ENCODE peak calls at places on chromosomes 16 and 17, in four cellular contexts. K is CD14-positive monocyte; F is CD8-positive, alpha-beta T cell; W is brain microvascular endothelial cell. I is an unnamed sample.

GRCh38 chr17:4541041-4541327 is 14.2 kb downstream of the MYBBP1A start:
- DNase-seq in K (peak), F (no peak), W (no peak), I (no peak)

GRCh38 chr16:84785843-84786538 is 33.8 kb upstream of the CRISPLD2 start:
- DNase-seq in K (no peak), F (no peak), W (peak), I (peak)

GRCh38 chr17:51430581-51430980 is 170.2 kb downstream of the UTP18 start:
- DNase-seq in K (no peak), F (no peak), W (no peak), I (no peak)

GRCh38 chr17:56754523-56755208 is 79.1 kb downstream of the C17orf67 start:
- DNase-seq in K (no peak), F (no peak), W (peak), I (no peak)

GRCh38 chr16:68426355-68426652 is 22.0 kb downstream of the SMPD3 start:
- DNase-seq in K (no peak), F (no peak), W (no peak), I (peak)

GRCh38 chr16:24013733-24014645 is 178.2 kb downstream of the PRKCB start:
- DNase-seq in K (peak), F (peak), W (no peak), I (no peak)

GRCh38 chr16:65012357-65012756 is 109.5 kb downstream of the CDH11 start:
- DNase-seq in K (no peak), F (no peak), W (peak), I (no peak)

GRCh38 chr16:31700200-31700529 is 172.5 kb downstream of the AHSP start:
- DNase-seq in K (no peak), F (no peak), W (no peak), I (no peak)

GRCh38 chr16:12025926-12026325 is 49.4 kb downstream of the SNX29 start:
- DNase-seq in K (no peak), F (no peak), W (no peak), I (no peak)

GRCh38 chr17:51733166-51733565 is 425.3 kb downstream of the CA10 start:
- DNase-seq in K (no peak), F (no peak), W (no peak), I (no peak)

GRCh38 chr17:44187131-44187899 is 543 bp downstream of the TMUB2 start:
- DNase-seq in K (peak), F (no peak), W (no peak), I (no peak)

GRCh38 chr17:19614900-19615299 is 33.7 kb upstream of the ALDH3A2 start:
- DNase-seq in K (no peak), F (no peak), W (no peak), I (no peak)
- TF ChIP-seq CTCF in K (no peak), F (no peak), W (peak), I (no peak)

GRCh38 chr16:49920397-49920796 is 64.5 kb upstream of the ZNF423 start:
- DNase-seq in K (no peak), F (no peak), W (no peak), I (no peak)

GRCh38 chr16:49923411-49923810 is 67.5 kb upstream of the ZNF423 start:
- DNase-seq in K (no peak), F (no peak), W (no peak), I (no peak)

GRCh38 chr16:49924078-49924477 is 68.2 kb upstream of the ZNF423 start:
- DNase-seq in K (no peak), F (no peak), W (no peak), I (no peak)

GRCh38 chr16:49921106-49921505 is 65.2 kb upstream of the ZNF423 start:
- DNase-seq in K (no peak), F (no peak), W (no peak), I (no peak)

DNA sequence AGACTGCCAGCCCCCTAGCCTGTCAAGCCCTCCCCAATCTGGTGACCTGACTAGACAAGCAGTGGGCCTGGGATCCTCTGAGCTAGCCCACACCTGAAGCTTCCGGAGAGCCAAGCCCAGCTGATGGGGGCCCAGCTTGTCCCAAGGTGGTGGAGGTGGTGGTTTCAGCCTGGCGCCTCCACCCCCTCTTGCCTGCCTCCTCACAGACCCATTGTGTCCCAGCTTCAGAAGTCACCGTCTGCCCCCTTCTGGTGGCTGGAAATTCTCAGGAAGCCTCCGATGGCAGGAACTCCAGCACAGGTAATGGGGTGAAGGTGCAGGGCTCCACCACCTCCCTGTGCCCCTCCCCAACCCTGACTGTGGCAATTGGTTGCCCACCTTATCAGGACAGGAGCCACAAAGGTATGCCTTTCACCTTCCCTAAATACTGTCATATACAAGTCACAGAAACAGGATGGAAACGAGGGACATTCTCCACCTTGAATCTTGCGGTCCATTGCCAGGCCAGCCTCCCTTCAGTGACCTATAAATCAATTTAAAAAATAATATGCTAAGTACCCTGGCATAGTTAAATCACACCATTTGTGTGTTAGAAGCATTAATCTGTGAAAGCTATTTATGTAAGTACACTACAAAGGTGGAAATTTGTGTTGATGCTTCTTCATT is 66.0 kb upstream of the ZNF423 start:
- DNase-seq in K (no peak), F (peak), W (peak), I (peak)
- TF ChIP-seq CTCF in K (peak), F (peak), W (peak), I (peak)

DNA sequence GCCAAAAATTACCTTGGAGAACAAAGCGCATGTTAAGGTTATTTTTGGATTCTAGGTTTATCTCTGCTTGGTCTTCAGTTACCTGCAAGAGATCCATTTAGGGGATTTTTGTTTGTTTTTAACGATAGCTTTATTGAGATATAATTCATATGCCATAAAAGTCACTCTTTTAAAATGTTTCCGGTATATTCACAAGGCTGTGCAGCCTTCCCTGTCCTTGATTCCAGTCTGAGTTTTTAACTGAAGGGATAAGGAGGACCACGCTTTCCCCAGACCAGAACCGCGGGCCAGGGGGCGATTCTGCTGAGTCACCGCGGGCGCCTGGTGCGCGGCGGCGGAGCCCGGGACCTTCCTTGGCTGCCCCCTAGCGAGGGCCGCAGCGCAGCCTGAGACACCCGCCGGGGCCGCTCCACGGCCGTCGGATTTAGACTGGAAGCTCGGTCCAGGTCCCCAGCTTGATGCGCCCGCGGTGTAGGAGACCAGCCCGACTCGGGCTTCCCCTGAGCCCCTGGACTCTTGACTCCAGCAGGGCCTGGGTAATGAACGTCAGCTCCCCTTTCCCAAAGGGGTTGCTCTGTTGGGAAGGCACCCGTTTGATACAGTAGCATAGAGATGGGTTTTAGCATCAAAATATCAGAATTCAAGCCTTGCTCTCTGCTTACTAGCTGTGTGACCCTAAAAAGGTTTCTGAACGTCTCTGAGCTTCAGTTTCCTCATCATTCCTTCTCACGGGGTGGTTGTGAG is 50.0 kb upstream of the STH start:
- DNase-seq in K (no peak), F (peak), W (peak), I (peak)
- TF ChIP-seq CTCF in K (peak), F (peak), W (peak), I (peak)

GRCh38 chr17:17401271-17401781 is 75.5 kb upstream of the MED9 start:
- DNase-seq in K (peak), F (no peak), W (no peak), I (peak)
- TF ChIP-seq CTCF in K (no peak), F (no peak), W (peak), I (no peak)

DNA sequence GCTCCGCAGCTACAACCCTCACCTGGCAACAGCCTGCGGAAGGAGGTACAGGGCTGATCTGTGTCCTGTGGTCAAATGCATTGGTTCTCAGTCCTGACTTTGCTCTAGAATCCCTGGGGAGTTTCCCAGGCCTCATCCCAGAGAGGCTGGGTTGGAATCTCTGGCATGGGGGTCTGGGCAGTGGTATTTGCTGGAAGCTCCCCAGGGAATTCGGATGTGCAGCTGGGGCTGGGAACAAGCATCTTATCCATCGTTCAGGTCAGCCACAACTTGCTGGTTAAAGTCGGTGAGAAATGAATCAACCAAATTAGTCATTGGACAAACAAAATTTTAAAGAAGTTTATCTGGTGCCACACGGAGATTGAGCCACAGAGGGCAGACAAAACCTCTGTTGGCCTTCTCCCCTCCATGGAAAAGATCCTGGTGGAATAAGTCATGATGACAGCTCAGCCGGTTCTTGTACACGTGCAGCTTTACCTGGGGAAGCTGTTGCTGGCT is 231.2 kb downstream of the FOXL1 start:
- DNase-seq in K (no peak), F (no peak), W (peak), I (peak)
- TF ChIP-seq CTCF in K (no peak), F (no peak), W (peak), I (no peak)

I was measured in Calu3.